ENCODE peak calls at places on chromosomes 6 and 20, in ten cellular contexts. U is OCI-LY7, C is fibroblast of lung, F is DND-41, O is tibial artery, I is neural progenitor cell, N is uterus, D is GM23338, L is K562, T is upper lobe of right lung. Y is an unnamed sample.

GRCh38 chr6:85465762-85466161 is 15.9 kb downstream of the NT5E start:
- DNase-seq in U (no peak), C (no peak), F (no peak), O (no peak), I (no peak), N (no peak), D (no peak), L (no peak), T (no peak), Y (no peak)

GRCh38 chr6:22124756-22125155 is 172.1 kb downstream of the PRL start:
- DNase-seq in U (no peak), C (no peak), F (no peak), O (no peak), I (no peak), N (no peak), D (no peak), L (no peak), T (no peak), Y (no peak)

GRCh38 chr6:109153752-109154151 is 58.4 kb downstream of the CEP57L1 start:
- DNase-seq in U (no peak), C (no peak), F (no peak), O (no peak), I (no peak), N (no peak), D (no peak), L (no peak), T (no peak), Y (no peak)

GRCh38 chr20:49854190-49854875 is 41.7 kb downstream of the SLC9A8 start:
- DNase-seq in U (no peak), C (no peak), F (no peak), O (no peak), I (no peak), N (no peak), D (no peak), L (no peak), T (no peak), Y (no peak)

GRCh38 chr20:25269833-25270170 is 21.9 kb downstream of the PYGB start:
- DNase-seq in U (no peak), C (no peak), F (no peak), O (peak; percentile 13), I (no peak), N (no peak), D (no peak), L (no peak), T (peak; percentile 51), Y (no peak)

GRCh38 chr6:120198033-120198432 is 848.5 kb upstream of the MAN1A1 start:
- DNase-seq in U (no peak), C (peak; percentile 82), F (no peak), O (no peak), I (peak; percentile 24), N (no peak), D (no peak), L (no peak), T (no peak), Y (no peak)

GRCh38 chr6:97437087-97437486 is 154.1 kb upstream of the MMS22L start:
- DNase-seq in U (peak; percentile 27), C (peak; percentile 22), F (no peak), O (no peak), I (peak; percentile 54), N (no peak), D (peak; percentile 77), L (peak; percentile 20), T (no peak), Y (no peak)

GRCh38 chr20:51366155-51366886 is 176.2 kb downstream of the NFATC2 start:
- DNase-seq in U (no peak), C (peak; percentile 100), F (no peak), O (peak; percentile 79), I (no peak), N (peak; percentile 53), D (no peak), L (no peak), T (no peak), Y (no peak)

GRCh38 chr20:10667560-10668167 is 6.1 kb downstream of the JAG1 start:
- DNase-seq in U (no peak), C (no peak), F (no peak), O (no peak), I (peak; percentile 81), N (peak; percentile 7), D (no peak), L (no peak), T (no peak), Y (no peak)

GRCh38 chr20:39338977-39339376 is 376.8 kb downstream of the DHX35 start:
- DNase-seq in U (peak; percentile 79), C (peak; percentile 0), F (peak; percentile 39), O (peak; percentile 46), I (no peak), N (no peak), D (no peak), L (no peak), T (no peak), Y (peak; percentile 6)

GRCh38 chr20:44326391-44327159 is 10.3 kb upstream of the R3HDML start:
- DNase-seq in U (no peak), C (no peak), F (no peak), O (no peak), I (peak; percentile 63), N (no peak), D (peak; percentile 80), L (peak; percentile 55), T (peak; percentile 60), Y (no peak)

GRCh38 chr20:47208534-47209174 is 147.8 kb downstream of the ZMYND8 start:
- DNase-seq in U (no peak), C (no peak), F (no peak), O (no peak), I (no peak), N (no peak), D (no peak), L (no peak), T (no peak), Y (no peak)

GRCh38 chr6:122654016-122654415 is 43.8 kb downstream of the PKIB start:
- DNase-seq in U (no peak), C (peak; percentile 88), F (no peak), O (no peak), I (no peak), N (no peak), D (no peak), L (no peak), T (no peak), Y (no peak)

GRCh38 chr6:36852481-36853147 is 13.4 kb upstream of the CPNE5 start:
- DNase-seq in U (no peak), C (peak; percentile 68), F (no peak), O (no peak), I (no peak), N (no peak), D (no peak), L (no peak), T (no peak), Y (no peak)

GRCh38 chr6:82507112-82507511 is 143.5 kb downstream of the TPBG start:
- DNase-seq in U (no peak), C (peak; percentile 51), F (no peak), O (no peak), I (no peak), N (no peak), D (no peak), L (no peak), T (no peak), Y (peak; percentile 52)

GRCh38 chr6:135887069-135887468 is 35.6 kb downstream of the PDE7B start:
- DNase-seq in U (no peak), C (no peak), F (no peak), O (no peak), I (no peak), N (no peak), D (no peak), L (no peak), T (no peak), Y (no peak)

GRCh38 chr6:2450546-2450945 is 205.1 kb upstream of the GMDS start:
- DNase-seq in U (no peak), C (no peak), F (no peak), O (no peak), I (no peak), N (no peak), D (no peak), L (no peak), T (no peak), Y (no peak)

GRCh38 chr6:31173406-31173805 is 2.9 kb upstream of the POU5F1 start:
- DNase-seq in U (no peak), C (no peak), F (no peak), O (no peak), I (no peak), N (no peak), D (no peak), L (no peak), T (no peak), Y (no peak)

GRCh38 chr6:31172973-31173384 is 2.5 kb upstream of the POU5F1 start:
- DNase-seq in U (no peak), C (no peak), F (no peak), O (no peak), I (peak; percentile 38), N (no peak), D (peak; percentile 94), L (no peak), T (no peak), Y (no peak)

GRCh38 chr6:31171931-31172882 is 1.7 kb upstream of the POU5F1 start:
- DNase-seq in U (no peak), C (no peak), F (no peak), O (no peak), I (peak; percentile 36), N (no peak), D (peak; percentile 95), L (no peak), T (no peak), Y (no peak)

GRCh38 chr6:31175961-31176360 is 5.5 kb upstream of the POU5F1 start:
- DNase-seq in U (no peak), C (peak; percentile 60), F (peak; percentile 31), O (no peak), I (no peak), N (no peak), D (no peak), L (no peak), T (no peak), Y (no peak)

GRCh38 chr6:31174378-31174777 is 3.9 kb upstream of the POU5F1 start:
- DNase-seq in U (no peak), C (no peak), F (no peak), O (no peak), I (no peak), N (no peak), D (no peak), L (no peak), T (no peak), Y (no peak)
- H3K4me3 ChIP-seq in U (no peak overlapping the region), C (no peak overlapping the region), F (no peak overlapping the region), O (no peak overlapping the region), I (no peak overlapping the region), N (no peak overlapping the region), D (no peak overlapping the region), L (no peak overlapping the region), T (no peak overlapping the region), Y (no peak overlapping the region)

GRCh38 chr20:2244523-2244922 is 51.3 kb upstream of the TGM3 start:
- DNase-seq in U (no peak), C (no peak), F (no peak), O (no peak), I (no peak), N (no peak), D (no peak), L (no peak), T (no peak), Y (no peak)
- TF ChIP-seq CTCF in U (no peak), C (no peak), F (no peak), O (no peak), I (no peak), N (no peak), D (no peak), L (no peak), T (no peak), Y (no peak)

GRCh38 chr6:144411506-144412165 is 126.5 kb downstream of the UTRN start:
- DNase-seq in U (no peak), C (peak; percentile 38), F (no peak), O (no peak), I (peak; percentile 19), N (no peak), D (no peak), L (no peak), T (no peak), Y (no peak)
- H3K36me3 ChIP-seq in U (no peaks in the 10 kb centered on the region), C (no peaks in the 10 kb centered on the region), F (no peaks in the 10 kb centered on the region), O (no peaks in the 10 kb centered on the region), I (no peaks in the 10 kb centered on the region), N (no peaks in the 10 kb centered on the region), D (no peaks in the 10 kb centered on the region), L (no peaks in the 10 kb centered on the region), T (no peaks in the 10 kb centered on the region), Y (no peaks in the 10 kb centered on the region)

GRCh38 chr6:169269180-169270076 is 15.8 kb upstream of the THBS2 start:
- DNase-seq in U (no peak), C (peak; percentile 68), F (no peak), O (peak; percentile 89), I (no peak), N (peak; percentile 94), D (no peak), L (no peak), T (no peak), Y (no peak)
- H3K4me3 ChIP-seq in U (no peak overlapping the region), C (no peak overlapping the region), F (no peak overlapping the region), O (no peak overlapping the region), I (no peak overlapping the region), N (no peak overlapping the region), D (no peak overlapping the region), L (no peak overlapping the region), T (no peak overlapping the region), Y (no peak overlapping the region)